ENCODE peak calls at places on chromosomes 6 and 20, in ten cellular contexts. V is HTR-8/SVneo; E is ecto neural progenitor cell; Y is mammary epithelial cell; H is bronchial epithelial cell; U is GM12891; P is activated naive CD4-positive, alpha-beta T cell; M is adrenal gland; R is COR-L47; B is body of pancreas. Z is an unnamed sample.

GRCh38 chr20:57433658-57434389 is 42.6 kb downstream of the RBM38 start:
- DNase-seq in H (no peak), R (no peak), U (no peak), B (no peak), V (no peak), E (no peak), M (no peak), Y (no peak), P (no peak), Z (no peak)

GRCh38 chr20:11217322-11217989 is 543.7 kb upstream of the JAG1 start:
- DNase-seq in U (no peak), V (no peak), P (no peak), H (no peak), B (no peak), M (no peak), R (no peak), E (no peak), Y (no peak), Z (no peak)

GRCh38 chr6:130913119-130913518 is 85.9 kb downstream of the SMLR1 start:
- DNase-seq in P (no peak), Y (peak), V (no peak), U (no peak), R (no peak), M (no peak), H (no peak), E (no peak), B (no peak), Z (no peak)

GRCh38 chr6:107991061-107991460 is 33.1 kb upstream of the SEC63 start:
- DNase-seq in H (peak), R (no peak), M (no peak), U (no peak), Y (peak), B (no peak), E (no peak), V (no peak), P (no peak), Z (no peak)

GRCh38 chr20:2206957-2207769 is 88.6 kb upstream of the TGM3 start:
- DNase-seq in M (peak), U (peak), V (peak), E (peak), H (no peak), B (peak), Y (peak), R (peak), P (peak), Z (peak)

GRCh38 chr20:38825901-38826625 is 20.6 kb downstream of the PPP1R16B start:
- DNase-seq in E (no peak), U (no peak), V (peak), Y (peak), B (peak), R (peak), M (no peak), H (peak), P (no peak), Z (peak)

GRCh38 chr6:118161364-118161763 is 254.3 kb downstream of the SLC35F1 start:
- DNase-seq in E (no peak), M (no peak), H (no peak), R (no peak), Y (no peak), B (no peak), U (no peak), P (no peak), V (no peak), Z (no peak)

GRCh38 chr6:11486051-11486450 is 51.5 kb upstream of the TMEM170B start:
- DNase-seq in Y (no peak), M (no peak), E (no peak), P (no peak), U (no peak), H (no peak), V (no peak), B (no peak), R (no peak), Z (no peak)

GRCh38 chr6:125211352-125211751 is 57.8 kb downstream of the TPD52L1 start:
- DNase-seq in H (no peak), E (no peak), R (no peak), Y (no peak), B (no peak), U (no peak), P (no peak), M (no peak), V (no peak), Z (no peak)

Z was measured in LHCN-M2.